ENCODE peak calls at places on chromosomes 13 and 19, in four cellular contexts. D is iPS-NIHi11; G is activated CD8-positive, alpha-beta memory T cell treated with anti-CD3 and anti-CD28 coated beads for 4 hours; P is Right ventricle myocardium superior. T is an unnamed sample.

GRCh38 chr13:47549219-47549752 is 451.8 kb downstream of the SUCLA2 start:
- DNase-seq in D (no peak), G (no peak), P (no peak), T (no peak)

GRCh38 chr13:39245688-39246087 is 207.4 kb downstream of the NHLRC3 start:
- DNase-seq in D (no peak), G (no peak), P (no peak), T (no peak)

GRCh38 chr19:8305798-8306197 is 2.4 kb downstream of the CD320 start:
- DNase-seq in D (no peak), G (no peak), P (no peak), T (peak)

GRCh38 chr19:56837004-56837403 is 3.5 kb downstream of the PEG3 start:
- DNase-seq in D (no peak), G (no peak), P (no peak), T (no peak)

GRCh38 chr13:105465251-105465650 is 1070.2 kb downstream of the EFNB2 start:
- DNase-seq in D (no peak), G (no peak), P (no peak), T (no peak)

GRCh38 chr19:33278403-33279269 is 23.7 kb downstream of the CEBPA start:
- DNase-seq in D (no peak), G (no peak), P (peak), T (no peak)

GRCh38 chr13:37716796-37717195 is 118.2 kb upstream of the POSTN start:
- DNase-seq in D (no peak), G (no peak), P (no peak), T (no peak)

GRCh38 chr19:2150794-2151338 is 500 bp downstream of the AP3D1 start:
- DNase-seq in D (no peak), G (no peak), P (peak), T (no peak)

GRCh38 chr19:4049432-4049831 is 17.3 kb downstream of the ZBTB7A start:
- DNase-seq in D (no peak), G (no peak), P (peak), T (no peak)

GRCh38 chr19:3665681-3666544 is 34.4 kb downstream of the PIP5K1C start:
- DNase-seq in D (peak), G (peak), P (peak), T (peak)

GRCh38 chr19:19997656-19998268 is 41.5 kb downstream of the ZNF682 start:
- DNase-seq in D (peak), G (no peak), P (no peak), T (no peak)

GRCh38 chr19:12773571-12773970 is 1.8 kb downstream of the HOOK2 start:
- DNase-seq in D (no peak), G (no peak), P (no peak), T (no peak)

GRCh38 chr19:35767288-35768081 is 7.9 kb upstream of the ARHGAP33 start:
- DNase-seq in D (peak), G (no peak), P (no peak), T (no peak)

GRCh38 chr19:35298561-35298972 is 6.6 kb downstream of the MAG start:
- DNase-seq in D (no peak), G (no peak), P (no peak), T (no peak)

GRCh38 chr19:6667114-6667627 is 2.8 kb downstream of the TNFSF14 start:
- DNase-seq in D (no peak), G (no peak), P (peak), T (no peak)

GRCh38 chr13:94550030-94550738 is 45.8 kb downstream of the TGDS start:
- DNase-seq in D (no peak), G (no peak), P (no peak), T (no peak)

GRCh38 chr13:41032646-41033396 is 13.7 kb upstream of the ELF1 start:
- DNase-seq in D (no peak), G (no peak), P (no peak), T (no peak)

GRCh38 chr13:83907196-83907989 is 25.1 kb upstream of the SLITRK1 start:
- DNase-seq in D (peak), G (no peak), P (no peak), T (no peak)

GRCh38 chr19:40800339-40800996 is 1.5 kb downstream of the EGLN2 start:
- DNase-seq in D (no peak), G (no peak), P (no peak), T (no peak)

GRCh38 chr13:47334173-47334572 is 437.3 kb upstream of the HTR2A start:
- DNase-seq in D (no peak), G (no peak), P (no peak), T (no peak)

GRCh38 chr19:38979867-38980266 is 4.3 kb upstream of the FBXO17 start:
- DNase-seq in D (no peak), G (no peak), P (no peak), T (no peak)

GRCh38 chr19:13018037-13018914 is 23.0 kb downstream of the NFIX start:
- DNase-seq in D (no peak), G (no peak), P (peak), T (no peak)

GRCh38 chr13:102580552-102581169 is 16.1 kb upstream of the TPP2 start:
- DNase-seq in D (peak), G (no peak), P (no peak), T (no peak)

GRCh38 chr13:112761701-112762689 is 72.2 kb downstream of the ATP11A start:
- DNase-seq in D (no peak), G (no peak), P (peak), T (no peak)

GRCh38 chr13:74061939-74062595 is 72.1 kb downstream of the KLF12 start:
- DNase-seq in D (no peak), G (no peak), P (no peak), T (no peak)

GRCh38 chr19:30690935-30691505 is 318.8 kb downstream of the ZNF536 start:
- DNase-seq in D (no peak), G (no peak), P (no peak), T (no peak)

GRCh38 chr13:82634946-82635345 is 1247.3 kb downstream of the SLITRK1 start:
- DNase-seq in D (no peak), G (no peak), P (no peak), T (no peak)

GRCh38 chr19:2634228-2634951 is 68.1 kb downstream of the GNG7 start:
- DNase-seq in D (no peak), G (no peak), P (peak), T (no peak)

GRCh38 chr13:48600374-48601364 is 53.1 kb upstream of the CYSLTR2 start:
- DNase-seq in D (no peak), G (no peak), P (no peak), T (peak)

T was measured in osteocyte.